ENCODE peak calls at places on chromosomes 7 and 10, in eight cellular contexts. X, T, B, F, G, H, O and Z are unnamed samples.

GRCh38 chr7:158863611-158864506 is 7.5 kb downstream of the DYNC2I1 start:
- DNase-seq in X (peak; percentile 28), T (peak; percentile 60), B (peak; percentile 66), F (peak; percentile 91), G (peak; percentile 73), H (no peak), O (peak; percentile 12), Z (no peak)

GRCh38 chr10:99659868-99660366 is 608 bp downstream of the ENTPD7 start:
- DNase-seq in X (no peak), T (peak; percentile 17), B (peak; percentile 35), F (no peak), G (no peak), H (no peak), O (no peak), Z (no peak)

GRCh38 chr10:131202964-131203363 is 108.6 kb downstream of the TCERG1L start:
- DNase-seq in X (no peak), T (no peak), B (no peak), F (no peak), G (no peak), H (no peak), O (no peak), Z (no peak)

GRCh38 chr7:137590686-137591255 is 247.2 kb upstream of the PTN start:
- DNase-seq in X (no peak), T (no peak), B (no peak), F (no peak), G (no peak), H (no peak), O (no peak), Z (no peak)

GRCh38 chr7:148515237-148515636 is 75.3 kb upstream of the C7orf33 start:
- DNase-seq in X (no peak), T (no peak), B (no peak), F (no peak), G (no peak), H (no peak), O (no peak), Z (no peak)

GRCh38 chr10:78038105-78038504 is 4.4 kb downstream of the RPS24 start:
- DNase-seq in X (no peak), T (no peak), B (no peak), F (no peak), G (no peak), H (no peak), O (no peak), Z (no peak)

GRCh38 chr10:123096452-123096851 is 39.3 kb upstream of the HMX3 start:
- DNase-seq in X (no peak), T (no peak), B (no peak), F (no peak), G (no peak), H (no peak), O (no peak), Z (no peak)

GRCh38 chr10:60441515-60441914 is 51.8 kb upstream of the ANK3 start:
- DNase-seq in X (peak; percentile 21), T (no peak), B (peak; percentile 43), F (no peak), G (peak; percentile 45), H (no peak), O (no peak), Z (peak; percentile 3)

GRCh38 chr7:23474098-23474828 is 4.0 kb upstream of the IGF2BP3 start:
- DNase-seq in X (no peak), T (peak; percentile 92), B (peak; percentile 96), F (peak; percentile 81), G (peak; percentile 98), H (peak; percentile 17), O (peak; percentile 23), Z (peak; percentile 99)

GRCh38 chr7:98288064-98288823 is 6.8 kb downstream of the BRI3 start:
- DNase-seq in X (no peak), T (no peak), B (no peak), F (no peak), G (no peak), H (no peak), O (no peak), Z (no peak)

GRCh38 chr7:99794585-99795502 is 10.9 kb upstream of the CYP3A4 start:
- DNase-seq in X (no peak), T (no peak), B (peak; percentile 33), F (no peak), G (peak; percentile 58), H (no peak), O (no peak), Z (no peak)